ENCODE peak calls at places on chromosomes 6 and 20, in six cellular contexts. L is colonic mucosa, A is BE2C, I is psoas muscle, D is body of pancreas, R is Peyer's patch. W is an unnamed sample.

GRCh38 chr20:45059022-45059728 is 41.8 kb downstream of the KCNS1 start:
- DNase-seq in A (no peak), I (no peak), R (no peak), D (no peak), L (no peak), W (no peak)

GRCh38 chr20:63089051-63089907 is 82.5 kb upstream of the BHLHE23 start:
- DNase-seq in I (no peak), D (peak; percentile 9), A (peak; percentile 8), R (no peak), L (no peak), W (no peak)

GRCh38 chr6:54614499-54615195 is 231.9 kb upstream of the FAM83B start:
- DNase-seq in D (no peak), I (peak; percentile 21), A (no peak), R (no peak), L (no peak), W (no peak)

GRCh38 chr6:159760602-159761057 is 1.2 kb upstream of the ACAT2 start:
- DNase-seq in D (no peak), A (no peak), R (no peak), I (no peak), L (no peak), W (no peak)

GRCh38 chr6:16238658-16239089 is 287 bp downstream of the GMPR start:
- DNase-seq in A (no peak), D (no peak), R (peak; percentile 18), I (no peak), L (no peak), W (peak; percentile 5)

GRCh38 chr20:25484911-25485511 is 77.5 kb downstream of the GINS1 start:
- DNase-seq in D (no peak), L (no peak), A (no peak), I (no peak), R (no peak), W (peak; percentile 13)

GRCh38 chr6:1110935-1111334 is 201.0 kb upstream of the FOXQ1 start:
- DNase-seq in L (no peak), R (no peak), I (no peak), D (no peak), A (no peak), W (no peak)

GRCh38 chr20:25237610-25238318 is 10.1 kb upstream of the PYGB start:
- DNase-seq in L (peak; percentile 68), D (no peak), R (no peak), I (peak; percentile 72), A (peak; percentile 43), W (no peak)

GRCh38 chr6:39003072-39003471 is 45.5 kb upstream of the GLP1R start:
- DNase-seq in D (no peak), R (no peak), I (no peak), A (peak; percentile 18), L (no peak), W (no peak)

GRCh38 chr6:131427441-131428051 is 145.5 kb upstream of the ARG1 start:
- DNase-seq in R (no peak), L (no peak), D (no peak), I (no peak), A (no peak), W (no peak)

GRCh38 chr6:130978660-130979396 is 84.2 kb downstream of the EPB41L2 start:
- DNase-seq in L (no peak), D (no peak), I (no peak), R (no peak), A (no peak), W (no peak)

GRCh38 chr6:30322527-30323501 is 3.9 kb upstream of the TRIM39 start:
- DNase-seq in R (no peak), D (no peak), L (no peak), I (peak; percentile 39), A (no peak), W (no peak)

GRCh38 chr20:36542019-36542488 is 735 bp downstream of the MYL9 start:
- DNase-seq in I (peak; percentile 37), L (peak; percentile 46), A (peak; percentile 33), D (no peak), R (no peak), W (no peak)

GRCh38 chr6:14117158-14118090 is at the start of gene CD83:
- DNase-seq in D (peak; percentile 75), I (peak; percentile 73), A (peak; percentile 41), R (peak; percentile 80), L (peak; percentile 68), W (peak; percentile 83)

GRCh38 chr6:20706293-20707165 is 172.3 kb downstream of the CDKAL1 start:
- DNase-seq in I (no peak), R (no peak), A (no peak), D (no peak), L (no peak), W (peak; percentile 42)

GRCh38 chr20:44033344-44033743 is 118.7 kb downstream of the TOX2 start:
- DNase-seq in I (no peak), D (no peak), L (no peak), A (no peak), R (no peak), W (no peak)

GRCh38 chr6:140101818-140102217 is 727.4 kb upstream of the CITED2 start:
- DNase-seq in L (no peak), D (no peak), I (no peak), R (no peak), A (no peak), W (no peak)

GRCh38 chr20:58448958-58449357 is 59.9 kb downstream of the VAPB start:
- DNase-seq in A (peak; percentile 78), R (no peak), L (no peak), D (no peak), I (no peak), W (no peak)

GRCh38 chr6:7631466-7631865 is 41.5 kb downstream of the SNRNP48 start:
- DNase-seq in I (no peak), D (no peak), A (no peak), L (no peak), R (no peak), W (no peak)

GRCh38 chr6:149864578-149865535 is 698 bp upstream of the LRP11 start:
- DNase-seq in D (peak; percentile 54), L (peak; percentile 53), I (no peak), A (peak; percentile 42), R (peak; percentile 36), W (peak; percentile 57)

GRCh38 chr20:36862857-36863668 is 12.9 kb upstream of the TLDC2 start:
- DNase-seq in L (no peak), D (no peak), R (no peak), I (no peak), A (no peak), W (no peak)

GRCh38 chr20:32823078-32823477 is 3.3 kb downstream of the MAPRE1 start:
- DNase-seq in R (no peak), A (no peak), L (no peak), D (no peak), I (no peak), W (no peak)

GRCh38 chr6:159790947-159791598 is 806 bp downstream of the MRPL18 start:
- DNase-seq in D (peak; percentile 21), A (no peak), I (no peak), L (peak; percentile 54), R (peak; percentile 22), W (peak; percentile 41)

GRCh38 chr6:46032112-46032998 is 16.7 kb upstream of the CLIC5 start:
- DNase-seq in I (no peak), L (no peak), A (no peak), R (no peak), D (no peak), W (no peak)

GRCh38 chr20:6044102-6044501 is 9.8 kb downstream of the LRRN4 start:
- DNase-seq in L (no peak), R (no peak), A (no peak), I (no peak), D (no peak), W (no peak)

GRCh38 chr20:48636301-48636700 is 191.5 kb downstream of the PREX1 start:
- DNase-seq in I (no peak), R (no peak), D (no peak), L (no peak), A (no peak), W (no peak)

GRCh38 chr6:18388252-18388651 is 1.1 kb downstream of the RNF144B start:
- DNase-seq in L (no peak), R (no peak), I (no peak), A (no peak), D (no peak), W (no peak)

GRCh38 chr20:62884556-62884955 is 22.9 kb upstream of the TCFL5 start:
- DNase-seq in L (no peak), A (no peak), D (no peak), R (no peak), I (no peak), W (no peak)

GRCh38 chr6:75201901-75202672 is 3.8 kb downstream of the COL12A1 start:
- DNase-seq in I (peak; percentile 46), D (no peak), A (no peak), L (no peak), R (no peak), W (no peak)

GRCh38 chr20:1810926-1811620 is 84.1 kb upstream of the SIRPA start:
- DNase-seq in D (no peak), R (peak; percentile 59), L (no peak), A (no peak), I (no peak), W (no peak)
- H3K4me1 ChIP-seq in D (peaks cover 16% of the 10 kb centered on the region), R (peaks cover 17% of the 10 kb centered on the region), L (no peaks in the 10 kb centered on the region), A (no peaks in the 10 kb centered on the region), I (peaks cover 30% of the 10 kb centered on the region), W (no peaks in the 10 kb centered on the region)

GRCh38 chr6:141969201-141969600 is 163.5 kb upstream of the GJE1 start:
- DNase-seq in I (no peak), L (no peak), D (no peak), A (no peak), R (no peak), W (no peak)
- H3K4me1 ChIP-seq in I (no peaks in the 10 kb centered on the region), L (no peaks in the 10 kb centered on the region), D (no peaks in the 10 kb centered on the region), A (no peaks in the 10 kb centered on the region), R (no peaks in the 10 kb centered on the region), W (no peaks in the 10 kb centered on the region)

GRCh38 chr6:35596448-35597442 is 84.0 kb upstream of the TULP1 start:
- DNase-seq in A (peak; percentile 16), D (no peak), L (no peak), R (no peak), I (no peak), W (no peak)
- H3K4me1 ChIP-seq in A (peaks cover 41% of the 10 kb centered on the region), D (peaks cover 49% of the 10 kb centered on the region), L (no peaks in the 10 kb centered on the region), R (peaks cover 3% of the 10 kb centered on the region), I (peaks cover 94% of the 10 kb centered on the region), W (peaks cover 69% of the 10 kb centered on the region)

GRCh38 chr6:34317882-34318491 is 69.2 kb upstream of the SMIM29 start:
- DNase-seq in D (no peak), L (no peak), A (no peak), R (no peak), I (no peak), W (no peak)
- H3K4me1 ChIP-seq in D (peaks cover 18% of the 10 kb centered on the region), L (no peaks in the 10 kb centered on the region), A (peaks cover 3% of the 10 kb centered on the region), R (peaks cover 6% of the 10 kb centered on the region), I (peaks cover 47% of the 10 kb centered on the region), W (peaks cover 16% of the 10 kb centered on the region)